ENCODE peak calls at places on chromosomes 3 and 15, in six cellular contexts. J is MM.1S, G is GM23338, F is neural progenitor cell, D is HCT116, R is PC-3. K is an unnamed sample.

GRCh38 chr3:39196671-39197446 is 4.5 kb upstream of the XIRP1 start:
- DNase-seq in J (no peak), R (peak), G (no peak), F (no peak), D (no peak), K (no peak)

GRCh38 chr3:152019516-152019915 is 146.1 kb downstream of the SUCNR1 start:
- DNase-seq in G (no peak), D (no peak), F (no peak), R (peak), J (no peak), K (no peak)

GRCh38 chr3:165193392-165194268 is 2.6 kb downstream of the SLITRK3 start:
- DNase-seq in J (no peak), D (no peak), G (peak), R (no peak), F (peak), K (no peak)

GRCh38 chr15:93030430-93031102 is 58.4 kb downstream of the RGMA start:
- DNase-seq in R (peak), J (peak), D (peak), F (peak), G (peak), K (peak)

GRCh38 chr15:64521726-64522164 is 61.4 kb downstream of the ZNF609 start:
- DNase-seq in J (no peak), R (peak), G (peak), D (peak), F (peak), K (peak)

GRCh38 chr3:123376451-123377172 is 72.3 kb downstream of the ADCY5 start:
- DNase-seq in J (no peak), R (no peak), F (no peak), G (no peak), D (no peak), K (no peak)

GRCh38 chr15:94266789-94267188 is 35.4 kb downstream of the MCTP2 start:
- DNase-seq in F (no peak), G (no peak), R (peak), J (no peak), D (no peak), K (no peak)

GRCh38 chr3:123620338-123620737 is 35.5 kb upstream of the HACD2 start:
- DNase-seq in D (no peak), J (no peak), G (no peak), F (no peak), R (peak), K (no peak)

GRCh38 chr3:73658227-73658626 is 33.5 kb upstream of the PDZRN3 start:
- DNase-seq in G (peak), D (no peak), J (no peak), F (no peak), R (no peak), K (no peak)

GRCh38 chr15:94744080-94744793 is 512.9 kb downstream of the MCTP2 start:
- DNase-seq in G (peak), J (no peak), R (no peak), F (no peak), D (no peak), K (no peak)

GRCh38 chr3:45034612-45035252 is 8.6 kb downstream of the CLEC3B start:
- DNase-seq in R (no peak), G (no peak), F (no peak), D (no peak), J (peak), K (no peak)
- TF ChIP-seq EZH2phosphoT487 in R (no peak), G (no peak), F (no peak), D (no peak), J (no peak), K (no peak)

GRCh38 chr15:100663066-100663465 is 60.7 kb downstream of the ASB7 start:
- DNase-seq in F (peak), G (peak), R (peak), D (peak), J (no peak), K (no peak)
- TF ChIP-seq CTCF in F (peak), G (peak), R (peak), D (peak), J (no peak), K (no peak)

DNA sequence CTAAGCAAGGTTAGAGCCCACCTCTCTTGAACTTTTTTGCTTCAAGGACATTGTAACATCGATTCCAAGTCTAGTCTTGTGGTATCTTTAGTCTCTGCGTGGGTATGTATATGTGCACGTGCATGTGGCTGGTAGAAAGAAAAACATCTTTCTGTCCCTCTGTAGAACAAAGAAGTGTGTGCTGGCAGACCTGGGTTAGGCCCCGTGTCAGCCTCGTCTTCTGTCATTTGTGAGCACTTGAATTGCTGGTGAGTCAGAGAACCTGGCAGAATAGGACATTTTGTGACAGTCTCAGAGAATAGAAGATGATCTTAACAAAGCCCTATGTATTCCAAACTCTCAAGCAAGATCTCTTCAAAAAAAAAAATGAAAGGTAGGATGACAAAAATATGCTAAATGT is 102.2 kb upstream of the ATP10A start:
- DNase-seq in J (no peak), F (no peak), D (no peak), R (no peak), G (no peak), K (no peak)
- TF ChIP-seq EZH2 in J (no peak), F (no peak), D (no peak), R (no peak), G (no peak), K (no peak)

DNA sequence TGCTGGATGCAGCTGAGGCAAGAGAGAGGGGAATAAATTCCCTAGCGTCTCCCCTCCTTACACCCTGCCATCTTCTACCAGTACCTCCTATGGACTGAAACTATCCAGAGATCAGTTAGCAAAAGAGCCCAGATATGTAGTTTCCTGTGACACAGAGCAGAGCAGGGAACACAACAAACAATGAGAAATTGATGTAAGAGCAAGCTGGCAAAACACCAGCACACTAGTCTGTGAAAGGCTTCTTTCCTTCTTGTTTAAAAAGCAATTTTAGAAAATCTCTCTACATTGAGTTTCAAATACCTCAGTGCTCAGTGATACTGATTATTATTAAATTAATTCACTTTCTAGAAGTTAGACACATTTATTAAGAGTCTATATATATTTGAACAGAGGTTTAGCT is 215.6 kb upstream of the AZI2 start:
- DNase-seq in F (no peak), R (no peak), D (no peak), G (no peak), J (no peak), K (no peak)
- TF ChIP-seq EZH2phosphoT487 in F (no peak), R (no peak), D (no peak), G (no peak), J (no peak), K (no peak)

DNA sequence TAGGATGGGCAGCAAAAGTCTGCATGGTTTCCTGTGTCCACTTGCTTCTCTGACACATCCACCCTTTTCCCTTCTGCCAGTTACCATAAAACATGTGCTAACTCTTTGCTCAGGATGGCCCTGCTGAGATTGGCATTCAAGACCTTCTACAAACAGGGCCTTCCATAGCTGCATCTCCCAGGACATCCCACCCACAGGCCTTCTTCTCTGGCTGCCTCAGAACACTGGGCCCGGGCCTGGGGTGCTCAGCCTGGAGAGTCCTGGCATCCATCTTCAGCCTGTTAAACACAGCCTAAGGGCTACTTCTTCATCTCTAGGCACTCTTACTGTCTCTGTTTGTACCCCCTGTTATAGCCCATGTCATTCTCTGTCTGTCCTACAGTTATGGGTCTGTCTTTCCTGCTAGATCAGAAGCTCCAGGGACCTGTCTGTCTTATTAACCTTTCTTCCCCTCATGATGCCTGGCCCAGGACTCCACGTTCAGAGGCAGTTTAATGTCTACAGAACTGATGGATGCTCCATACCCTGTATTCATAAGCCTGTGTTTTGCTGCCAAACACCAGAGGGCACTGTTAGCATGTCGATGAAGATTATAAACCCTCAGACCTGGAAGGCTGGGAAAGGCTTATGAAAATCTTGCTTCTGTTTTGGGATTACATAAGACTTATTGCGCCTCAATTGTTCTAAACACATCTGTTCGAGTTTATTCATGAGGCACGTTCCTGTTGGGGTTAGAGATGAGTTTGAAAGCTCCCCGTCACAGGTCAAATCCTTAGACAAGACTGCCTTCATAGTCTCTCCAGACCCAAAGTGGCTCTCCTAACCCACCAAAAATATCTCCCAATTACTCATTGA is 16.5 kb downstream of the SEMA3G start:
- DNase-seq in D (peak), R (peak), G (peak), F (peak), J (peak), K (peak)
- TF ChIP-seq CTCF in D (peak), R (peak), G (peak), F (peak), J (peak), K (peak)

DNA sequence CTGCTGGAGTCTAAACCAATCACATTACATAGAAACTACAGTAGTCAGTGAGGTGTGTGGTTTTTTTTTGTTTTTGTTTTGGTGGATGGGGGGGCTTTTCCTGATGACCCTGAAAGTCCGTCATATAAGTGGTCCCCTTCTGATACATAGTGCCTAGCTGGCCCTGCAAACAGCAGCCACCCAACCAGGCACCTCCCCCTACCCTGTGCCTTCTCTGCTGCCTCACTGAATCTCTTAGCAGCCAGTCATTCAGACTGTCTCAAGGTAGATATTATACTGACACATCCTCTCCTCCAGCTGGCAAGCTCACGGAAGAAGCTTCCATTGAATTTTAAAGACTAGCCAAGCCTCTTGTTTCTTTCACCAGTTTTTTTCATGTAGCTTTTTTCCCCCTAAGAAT is 21.4 kb downstream of the SYN2 start:
- DNase-seq in G (no peak), D (no peak), F (no peak), R (no peak), J (no peak), K (no peak)
- TF ChIP-seq EZH2 in G (no peak), D (no peak), F (no peak), R (no peak), J (no peak), K (no peak)

DNA sequence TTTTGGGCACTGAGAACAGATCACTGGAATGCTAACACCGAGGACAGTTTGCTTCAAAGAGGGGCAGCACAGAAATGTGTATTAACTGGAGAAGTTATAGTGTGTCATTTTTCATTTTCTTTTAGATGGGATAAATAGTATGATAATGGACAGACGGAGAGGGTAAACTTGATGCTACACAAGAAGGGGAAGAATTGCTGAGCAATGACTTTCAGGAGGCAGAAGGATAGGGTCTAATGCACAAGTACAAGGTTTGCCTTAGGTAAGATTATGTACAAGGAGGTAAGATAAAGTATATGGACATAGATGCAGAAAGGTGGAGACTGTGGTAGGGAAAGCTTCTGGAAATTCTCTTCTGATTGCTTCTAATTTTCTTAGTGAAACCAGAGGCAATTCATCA is 32.3 kb upstream of the LRRC58 start:
- DNase-seq in R (no peak), J (no peak), G (no peak), F (no peak), D (no peak), K (no peak)
- TF ChIP-seq EZH2phosphoT487 in R (no peak), J (no peak), G (no peak), F (no peak), D (no peak), K (no peak)

DNA sequence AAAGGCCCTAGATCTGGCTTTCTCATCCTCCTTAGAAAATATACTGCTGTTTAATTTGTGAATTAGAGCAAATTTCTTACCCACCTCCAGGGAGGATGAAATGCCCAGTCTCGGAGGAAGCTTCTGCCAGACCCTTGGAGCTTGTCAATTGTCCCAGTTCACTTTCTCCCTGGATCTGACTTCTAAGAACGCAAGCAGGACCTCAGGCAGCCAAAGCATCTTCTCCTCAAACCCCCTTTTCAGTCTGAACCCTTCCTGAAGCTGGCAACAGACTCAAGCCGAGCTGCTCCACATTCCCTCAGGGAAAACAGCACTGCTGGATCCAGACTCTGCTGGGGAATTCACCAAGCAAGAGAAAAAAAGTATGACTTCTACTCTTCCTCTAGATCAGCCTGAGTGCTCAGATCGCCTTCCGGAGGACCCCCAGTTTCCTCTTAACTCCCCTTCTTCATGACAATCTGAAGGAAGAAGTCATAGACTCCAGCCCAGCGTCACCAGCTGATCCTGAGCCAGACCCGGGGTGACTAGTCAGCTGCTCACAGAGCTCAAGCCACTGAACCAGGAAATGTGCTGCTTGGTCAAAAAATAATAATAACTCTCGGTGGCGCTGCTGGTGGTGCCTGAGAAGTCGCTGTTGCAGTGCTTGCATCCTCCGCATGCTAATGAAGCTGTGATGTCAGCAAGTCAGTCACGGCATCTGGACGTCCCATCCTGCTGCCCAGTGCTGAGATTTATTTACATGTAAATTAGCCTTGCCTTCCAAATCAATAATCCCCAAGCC is at the start of gene PRICKLE2:
- DNase-seq in F (peak), R (no peak), D (no peak), G (peak), J (peak), K (peak)
- TF ChIP-seq CTCF in F (peak), R (no peak), D (no peak), G (no peak), J (peak), K (no peak)

K was measured in hepatocyte.